ENCODE peak calls at places on chromosomes 2 and 18, in seven cellular contexts. F is adrenal gland; K is endothelial cell of umbilical vein; X is H9; L is Peyer's patch; C is fibroblast of lung; J is CD4-positive, alpha-beta T cell. P is an unnamed sample. For H3K9me3, the result is how much of the 10 kb centered on the place peaks cover.

GRCh38 chr2:223692227-223692947 is 90.2 kb upstream of the SCG2 start:
- DNase-seq in X (peak), J (no peak), C (peak), F (peak), L (peak), K (peak), P (no peak)

GRCh38 chr2:164717000-164717597 is 95.8 kb upstream of the GRB14 start:
- DNase-seq in C (peak), J (no peak), K (peak), X (no peak), L (no peak), F (no peak), P (no peak)

GRCh38 chr2:240919786-240920782 is 13.9 kb downstream of the CROCC2 start:
- DNase-seq in K (no peak), J (no peak), F (peak), C (no peak), X (peak), L (peak), P (peak)

GRCh38 chr2:219126555-219126954 is 34.1 kb downstream of the NHEJ1 start:
- DNase-seq in L (no peak), K (no peak), C (no peak), X (no peak), F (no peak), J (no peak), P (no peak)

GRCh38 chr2:240256704-240257637 is 116.5 kb upstream of the OTOS start:
- DNase-seq in C (no peak), L (no peak), K (no peak), X (peak), J (no peak), F (no peak), P (peak)

GRCh38 chr18:43847164-43848091 is 570.1 kb upstream of the SYT4 start:
- DNase-seq in C (peak), F (no peak), L (no peak), K (peak), J (no peak), X (no peak), P (no peak)

GRCh38 chr18:56565596-56566355 is 72.6 kb downstream of the TXNL1 start:
- DNase-seq in J (no peak), C (peak), K (peak), L (no peak), F (no peak), X (no peak), P (no peak)

GRCh38 chr2:26561918-26562810 is 79.0 kb downstream of the CIB4 start:
- DNase-seq in C (peak), K (peak), J (no peak), F (no peak), X (peak), L (no peak), P (no peak)

GRCh38 chr2:226020179-226020578 is 620.7 kb downstream of the NYAP2 start:
- DNase-seq in F (no peak), X (no peak), J (no peak), L (no peak), C (peak), K (no peak), P (no peak)

GRCh38 chr2:114543106-114543806 is 100.8 kb downstream of the DPP10 start:
- DNase-seq in X (peak), L (peak), F (peak), K (no peak), C (peak), J (no peak), P (no peak)

GRCh38 chr18:21109936-21110666 is 1.5 kb downstream of the ROCK1 start:
- DNase-seq in X (no peak), F (no peak), L (no peak), C (no peak), J (no peak), K (peak), P (no peak)

GRCh38 chr18:46335551-46336059 is 231.4 kb downstream of the HAUS1 start:
- DNase-seq in K (no peak), F (no peak), C (no peak), J (no peak), L (no peak), X (peak), P (no peak)

GRCh38 chr2:157307021-157307420 is 18.6 kb downstream of the ERMN start:
- DNase-seq in L (no peak), C (no peak), F (no peak), J (no peak), K (no peak), X (no peak), P (no peak)

GRCh38 chr18:51028201-51028805 is 1.7 kb upstream of the SMAD4 start:
- DNase-seq in X (no peak), J (no peak), K (no peak), L (no peak), F (no peak), C (peak), P (no peak)

GRCh38 chr18:39685303-39685902 is 2119.8 kb upstream of the CELF4 start:
- DNase-seq in L (no peak), F (no peak), K (peak), X (peak), J (no peak), C (no peak), P (no peak)

GRCh38 chr2:187155472-187155871 is 292.6 kb downstream of the CALCRL start:
- DNase-seq in J (no peak), K (no peak), C (peak), F (no peak), L (no peak), X (no peak), P (no peak)

GRCh38 chr2:29981402-29981801 is 60.0 kb upstream of the ALK start:
- DNase-seq in X (no peak), J (no peak), K (no peak), L (no peak), F (no peak), C (no peak), P (no peak)

GRCh38 chr2:31107588-31108300 is 30.5 kb downstream of the GALNT14 start:
- DNase-seq in F (no peak), C (peak), J (no peak), X (no peak), L (no peak), K (no peak), P (no peak)

GRCh38 chr2:43469713-43470112 is 126.1 kb downstream of the THADA start:
- DNase-seq in F (no peak), X (no peak), K (no peak), C (no peak), L (no peak), J (no peak), P (no peak)

GRCh38 chr18:76686737-76687231 is 135.6 kb upstream of the ZNF236 start:
- DNase-seq in F (peak), K (peak), J (peak), L (peak), C (peak), X (peak), P (peak)

GRCh38 chr2:150903461-150903860 is 358.2 kb downstream of the RBM43 start:
- DNase-seq in L (no peak), K (no peak), C (no peak), F (no peak), J (no peak), X (no peak), P (no peak)

GRCh38 chr2:86143307-86143706 is 37.3 kb downstream of the PTCD3 start:
- DNase-seq in K (no peak), C (no peak), F (no peak), J (no peak), X (no peak), L (no peak), P (no peak)

GRCh38 chr2:18402-19271 is 27.7 kb downstream of the FAM110C start:
- DNase-seq in K (no peak), J (no peak), L (no peak), C (no peak), X (no peak), F (no peak), P (no peak)

GRCh38 chr2:152098798-152099654 is at the start of gene CACNB4:
- DNase-seq in F (peak), J (no peak), L (no peak), C (peak), K (peak), X (peak), P (peak)

GRCh38 chr18:79750980-79751571 is 46.7 kb upstream of the KCNG2 start:
- DNase-seq in L (peak), K (no peak), F (no peak), X (no peak), C (no peak), J (no peak), P (peak)

GRCh38 chr2:122019729-122020128 is 264.3 kb downstream of the TSN start:
- DNase-seq in C (no peak), K (no peak), F (no peak), J (no peak), L (no peak), X (no peak), P (no peak)

GRCh38 chr2:69171070-69171811 is 158.3 kb downstream of the ANTXR1 start:
- DNase-seq in J (no peak), X (no peak), L (no peak), K (no peak), C (no peak), F (no peak), P (no peak)

GRCh38 chr2:88082781-88083180 is 15.2 kb downstream of the SMYD1 start:
- DNase-seq in C (no peak), J (no peak), X (no peak), K (no peak), L (no peak), F (no peak), P (no peak)

GRCh38 chr2:119250891-119251290 is 27.3 kb downstream of the STEAP3 start:
- DNase-seq in J (no peak), C (no peak), X (peak), L (peak), K (no peak), F (no peak), P (no peak)

GRCh38 chr2:182456784-182457183 is 29.9 kb upstream of the PDE1A start:
- DNase-seq in X (no peak), L (no peak), F (no peak), K (no peak), J (no peak), C (peak), P (no peak)

GRCh38 chr18:29436459-29436858 is 1259.5 kb upstream of the CDH2 start:
- DNase-seq in L (no peak), J (no peak), F (no peak), K (no peak), C (no peak), X (no peak), P (no peak)

GRCh38 chr2:195734395-195734794 is 77.4 kb downstream of the SLC39A10 start:
- DNase-seq in J (no peak), X (no peak), F (no peak), K (no peak), L (no peak), C (no peak), P (no peak)

GRCh38 chr2:13414907-13415306 is 698.2 kb downstream of the TRIB2 start:
- DNase-seq in F (no peak), J (no peak), L (no peak), C (no peak), X (no peak), K (no peak), P (no peak)

GRCh38 chr2:13413989-13414388 is 697.3 kb downstream of the TRIB2 start:
- DNase-seq in X (no peak), C (peak), J (no peak), L (no peak), K (no peak), F (no peak), P (no peak)
- H3K9me3 ChIP-seq in X (under half), C (under half), J (under half), L (under half), K (under half), F (under half), P (under half)

DNA sequence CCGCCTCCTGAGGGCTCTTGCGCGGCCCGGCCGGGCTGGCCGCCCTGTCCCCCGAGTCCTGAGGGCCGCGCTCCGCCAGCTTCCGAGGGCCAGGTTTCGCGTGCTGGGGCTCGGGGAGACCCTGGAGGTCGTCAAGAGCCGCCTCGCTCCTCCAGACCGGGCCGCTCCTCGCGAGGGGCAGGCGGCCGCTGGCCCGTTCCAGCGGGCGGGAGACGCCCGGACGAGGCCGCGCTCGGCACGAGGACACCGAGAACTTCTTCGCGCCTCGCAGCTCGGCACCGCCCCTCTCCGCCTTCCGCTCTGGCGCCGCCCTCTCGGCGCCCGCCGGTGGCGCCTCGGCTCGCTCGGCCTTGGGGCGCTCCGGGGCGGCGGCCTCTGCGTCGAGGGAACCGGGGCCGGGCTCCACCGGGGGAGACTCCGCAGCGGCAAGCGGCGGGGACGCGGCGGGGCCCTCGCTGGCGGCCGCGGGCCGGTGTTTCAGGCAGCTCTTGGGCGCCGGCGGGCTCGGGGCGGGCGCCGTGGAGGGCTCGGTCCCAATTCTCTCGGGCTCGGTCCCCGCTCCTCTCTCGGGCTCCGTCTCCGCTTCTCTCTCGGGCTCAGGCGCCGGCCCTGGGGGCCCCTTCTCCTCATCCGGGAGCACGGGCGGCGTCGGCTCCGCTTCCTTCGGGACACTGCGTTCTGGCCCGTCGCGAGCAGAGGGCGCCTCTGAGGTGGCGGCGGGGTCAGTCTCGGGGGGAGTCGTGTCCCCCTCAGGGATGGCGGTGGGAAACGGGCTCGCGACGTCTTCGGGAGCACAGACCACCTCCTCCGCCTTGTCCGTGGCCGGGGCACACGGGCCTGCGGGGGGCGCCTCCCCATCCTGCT is 91.6 kb upstream of the MGAT4A start:
- DNase-seq in J (peak), C (no peak), K (peak), X (peak), L (peak), F (no peak), P (peak)
- TF ChIP-seq CTCF in J (peak), C (peak), K (peak), X (peak), L (no peak), F (peak), P (peak)

DNA sequence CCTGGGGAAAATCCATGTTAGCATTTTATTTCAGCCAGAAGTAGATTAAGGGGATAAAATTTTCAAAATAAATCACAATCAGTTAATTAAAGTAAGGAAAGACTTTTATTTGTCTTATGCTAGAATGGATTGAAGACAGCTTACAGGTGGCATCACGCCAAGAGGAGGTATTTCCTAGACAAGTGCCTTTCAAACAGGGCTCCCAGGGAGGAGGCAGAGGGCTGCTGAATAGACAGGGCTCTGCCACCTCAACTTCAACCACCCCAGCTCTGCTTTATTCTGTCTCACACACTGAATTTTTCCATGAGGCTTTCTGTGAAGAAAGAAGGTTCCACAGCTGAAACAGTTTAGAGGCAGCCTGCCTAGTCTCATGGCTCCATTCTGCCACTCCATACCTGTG is 12.1 kb downstream of the CCDC68 start:
- DNase-seq in F (no peak), K (peak), C (no peak), J (no peak), L (peak), X (no peak), P (no peak)
- H3K27ac ChIP-seq in F (no peak), K (no peak), C (no peak), J (no peak), L (no peak), X (no peak), P (peak)

GRCh38 chr2:2157400-2157799 is 173.7 kb downstream of the MYT1L start:
- DNase-seq in X (no peak), J (no peak), K (no peak), L (no peak), C (no peak), F (no peak), P (no peak)
- H3K9me3 ChIP-seq in X (under half), J (under half), K (under half), L (under half), C (under half), F (under half), P (under half)

GRCh38 chr2:56077352-56077915 is 106.4 kb upstream of the CCDC85A start:
- DNase-seq in C (no peak), X (peak), J (no peak), K (peak), L (no peak), F (no peak), P (no peak)
- TF ChIP-seq CTCF in C (peak), X (peak), J (no peak), K (peak), L (no peak), F (peak), P (no peak)

GRCh38 chr18:42363446-42363845 is 408.4 kb downstream of the PIK3C3 start:
- DNase-seq in J (no peak), L (no peak), K (no peak), F (no peak), X (no peak), C (no peak), P (no peak)
- H3K27ac ChIP-seq in J (no peak), L (no peak), K (no peak), F (no peak), X (no peak), C (no peak), P (no peak)

DNA sequence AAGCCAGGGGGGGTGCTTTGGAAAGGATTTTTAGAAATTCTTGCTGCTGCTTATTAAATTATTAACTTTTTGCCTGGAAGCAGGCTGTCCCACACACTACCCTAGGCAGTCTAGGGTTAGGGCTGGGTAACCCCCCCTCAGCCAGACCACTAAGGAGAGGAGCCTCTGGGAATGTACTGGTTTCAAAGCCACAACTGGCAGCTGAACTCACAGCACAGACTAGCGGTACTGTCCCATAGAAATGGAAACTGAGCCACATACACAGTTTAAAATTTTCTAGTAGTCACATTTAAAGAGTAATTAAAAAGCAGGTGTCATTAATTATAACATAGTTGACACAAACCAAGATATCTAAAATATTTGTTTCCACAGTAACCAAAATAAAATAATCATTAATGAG is 50.1 kb downstream of the SPRED2 start:
- DNase-seq in J (no peak), K (no peak), F (no peak), C (no peak), L (no peak), X (no peak), P (no peak)
- H3K9me3 ChIP-seq in J (under half), K (under half), F (under half), C (under half), L (under half), X (under half), P (under half)

P was measured in left lung.